ENCODE peak calls at places on chromosomes 4 and X, in seven cellular contexts. E is neural crest cell; L is stimulated activated CD4-positive, alpha-beta T cell treated with anti-CD3 and anti-CD28 coated beads, Interleukin-2, amount 100 ng/mL, for 48 hours; Z is H9; M is H54; U is MM.1S; A is astrocyte of the spinal cord. G is an unnamed sample.

GRCh38 chr4:167419468-167420133 is 185.3 kb upstream of the SPOCK3 start:
- DNase-seq in L (no peak), Z (no peak), E (no peak), U (no peak), A (no peak), M (no peak), G (no peak)

GRCh38 chr4:7771056-7771455 is 168.6 kb downstream of the AFAP1 start:
- DNase-seq in M (no peak), E (no peak), U (no peak), A (no peak), Z (no peak), L (no peak), G (peak)

GRCh38 chr4:19030536-19030935 is 1009.0 kb upstream of the LCORL start:
- DNase-seq in L (no peak), Z (no peak), M (no peak), U (no peak), A (no peak), E (no peak), G (no peak)

GRCh38 chr4:141458501-141458900 is 177.9 kb upstream of the IL15 start:
- DNase-seq in A (no peak), U (no peak), M (no peak), Z (no peak), E (no peak), L (no peak), G (no peak)

GRCh38 chr4:178414881-178415446 is 972.7 kb upstream of the AGA start:
- DNase-seq in A (no peak), U (no peak), M (no peak), Z (no peak), E (no peak), L (no peak), G (no peak)

GRCh38 chr4:83876047-83876446 is 340.1 kb downstream of the GPAT3 start:
- DNase-seq in M (no peak), U (no peak), E (no peak), A (no peak), Z (no peak), L (no peak), G (no peak)

GRCh38 chr4:140005699-140006098 is 148.3 kb downstream of the MAML3 start:
- DNase-seq in Z (no peak), E (no peak), A (no peak), U (no peak), L (no peak), M (no peak), G (no peak)

GRCh38 chrX:45172890-45173289 is 27.8 kb downstream of the DIPK2B start:
- DNase-seq in E (no peak), M (no peak), L (no peak), Z (no peak), A (peak), U (no peak), G (no peak)

GRCh38 chr4:8644966-8645752 is 52.6 kb downstream of the CPZ start:
- DNase-seq in U (no peak), A (no peak), M (no peak), Z (peak), E (no peak), L (no peak), G (no peak)

GRCh38 chr4:65747386-65747785 is 77.1 kb upstream of the EPHA5 start:
- DNase-seq in E (no peak), U (no peak), A (peak), L (no peak), M (no peak), Z (no peak), G (no peak)

GRCh38 chr4:183797445-183798248 is 107.5 kb upstream of the STOX2 start:
- DNase-seq in E (peak), Z (peak), A (peak), M (no peak), L (no peak), U (no peak), G (no peak)

GRCh38 chr4:83113429-83113786 is 1.1 kb downstream of the PLAC8 start:
- DNase-seq in E (no peak), L (no peak), Z (no peak), A (no peak), U (no peak), M (no peak), G (no peak)

GRCh38 chrX:101223226-101223625 is 3.6 kb downstream of the DRP2 start:
- DNase-seq in U (no peak), A (no peak), E (no peak), M (no peak), L (no peak), Z (no peak), G (no peak)

GRCh38 chr4:92600638-92601037 is 296.9 kb downstream of the GRID2 start:
- DNase-seq in A (no peak), Z (peak), M (no peak), E (no peak), L (no peak), U (no peak), G (no peak)

GRCh38 chr4:29131304-29131703 is 1588.9 kb upstream of the PCDH7 start:
- DNase-seq in E (no peak), Z (no peak), U (no peak), L (no peak), A (no peak), M (no peak), G (no peak)

GRCh38 chrX:130165181-130165702 is 399 bp downstream of the AIFM1 start:
- DNase-seq in U (no peak), M (no peak), Z (no peak), A (no peak), E (no peak), L (no peak), G (no peak)

GRCh38 chrX:9786839-9787635 is 808 bp downstream of the SHROOM2 start:
- DNase-seq in Z (no peak), E (no peak), U (no peak), L (no peak), A (no peak), M (no peak), G (no peak)